ENCODE peak calls at places on chromosome 17, in six cellular contexts. V is endothelial cell of umbilical vein, X is lower leg skin, Z is prostate gland, E is choroid plexus epithelial cell, H is cardiac muscle cell. I is an unnamed sample.

GRCh38 chr17:58416396-58416795 is 938 bp downstream of the RNF43 start:
- DNase-seq in Z (no peak), X (no peak), H (no peak), E (no peak), V (no peak), I (no peak)

GRCh38 chr17:76241205-76241539 is 879 bp upstream of the RNF157 start:
- DNase-seq in E (peak; percentile 35), V (no peak), H (no peak), X (peak; percentile 87), Z (no peak), I (peak; percentile 56)

GRCh38 chr17:80969030-80969673 is 22.5 kb upstream of the CHMP6 start:
- DNase-seq in H (no peak), Z (no peak), E (no peak), V (no peak), X (no peak), I (no peak)

GRCh38 chr17:59846391-59847165 is 46.2 kb downstream of the TUBD1 start:
- DNase-seq in H (no peak), V (peak; percentile 74), X (peak; percentile 91), E (peak; percentile 92), Z (peak; percentile 56), I (peak; percentile 90)

GRCh38 chr17:5610956-5611355 is 26.6 kb upstream of the NLRP1 start:
- DNase-seq in H (no peak), Z (no peak), E (no peak), X (peak; percentile 8), V (no peak), I (no peak)

GRCh38 chr17:43766413-43767052 is 7.9 kb upstream of the SOST start:
- DNase-seq in V (peak; percentile 56), Z (peak; percentile 44), H (peak; percentile 72), X (peak; percentile 90), E (peak; percentile 71), I (peak; percentile 53)

GRCh38 chr17:65794572-65794971 is 233.1 kb upstream of the AXIN2 start:
- DNase-seq in X (no peak), V (peak; percentile 35), H (peak; percentile 37), Z (no peak), E (peak; percentile 69), I (peak; percentile 38)

GRCh38 chr17:46772013-46772878 is 46.2 kb downstream of the WNT3 start:
- DNase-seq in X (peak; percentile 87), H (peak; percentile 59), E (no peak), Z (no peak), V (peak; percentile 16), I (no peak)

GRCh38 chr17:10063730-10064221 is 134.6 kb downstream of the GAS7 start:
- DNase-seq in E (peak; percentile 56), X (peak; percentile 89), Z (no peak), H (no peak), V (no peak), I (peak; percentile 69)

GRCh38 chr17:35046740-35047283 is 16.7 kb downstream of the RFFL start:
- DNase-seq in H (no peak), X (no peak), V (peak; percentile 74), Z (no peak), E (peak; percentile 84), I (no peak)

GRCh38 chr17:7147772-7148171 is 31.4 kb downstream of the ASGR1 start:
- DNase-seq in H (no peak), X (no peak), E (no peak), V (no peak), Z (no peak), I (no peak)

GRCh38 chr17:75980188-75981018 is 1.4 kb downstream of the TEN1 start:
- DNase-seq in E (no peak), H (no peak), X (no peak), V (no peak), Z (no peak), I (no peak)

GRCh38 chr17:69857412-69857835 is 217.6 kb upstream of the KCNJ16 start:
- DNase-seq in Z (no peak), V (peak; percentile 95), X (no peak), E (peak; percentile 92), H (no peak), I (peak; percentile 85)

GRCh38 chr17:78179372-78179771 is 7.5 kb downstream of the TK1 start:
- DNase-seq in H (no peak), E (peak; percentile 87), Z (no peak), V (no peak), X (no peak), I (peak; percentile 89)

GRCh38 chr17:81328489-81328888 is 33.4 kb upstream of the SLC38A10 start:
- DNase-seq in E (no peak), H (no peak), X (no peak), V (no peak), Z (no peak), I (no peak)

GRCh38 chr17:10268005-10268404 is 69.6 kb upstream of the GAS7 start:
- DNase-seq in V (no peak), X (no peak), H (no peak), E (no peak), Z (no peak), I (no peak)

GRCh38 chr17:30969989-30970680 is 704 bp upstream of the RNF135 start:
- DNase-seq in Z (peak; percentile 59), X (peak; percentile 86), E (peak; percentile 18), H (no peak), V (no peak), I (no peak)

GRCh38 chr17:30238387-30239088 is 3.0 kb upstream of the SLC6A4 start:
- DNase-seq in Z (no peak), V (no peak), X (peak; percentile 78), E (no peak), H (peak; percentile 30), I (no peak)

GRCh38 chr17:77958716-77959215 is 263 bp downstream of the TNRC6C start:
- DNase-seq in E (no peak), X (no peak), Z (no peak), H (no peak), V (no peak), I (no peak)

GRCh38 chr17:43983515-43984411 is 20.7 kb upstream of the NAGS start:
- DNase-seq in H (peak; percentile 54), X (no peak), V (no peak), Z (no peak), E (no peak), I (no peak)

GRCh38 chr17:56897646-56898424 is 16.0 kb downstream of the TRIM25 start:
- DNase-seq in X (peak; percentile 56), H (no peak), V (no peak), Z (no peak), E (no peak), I (no peak)

GRCh38 chr17:77523562-77523961 is 382.8 kb downstream of the SEC14L1 start:
- DNase-seq in Z (no peak), E (no peak), X (no peak), H (no peak), V (no peak), I (no peak)

DNA sequence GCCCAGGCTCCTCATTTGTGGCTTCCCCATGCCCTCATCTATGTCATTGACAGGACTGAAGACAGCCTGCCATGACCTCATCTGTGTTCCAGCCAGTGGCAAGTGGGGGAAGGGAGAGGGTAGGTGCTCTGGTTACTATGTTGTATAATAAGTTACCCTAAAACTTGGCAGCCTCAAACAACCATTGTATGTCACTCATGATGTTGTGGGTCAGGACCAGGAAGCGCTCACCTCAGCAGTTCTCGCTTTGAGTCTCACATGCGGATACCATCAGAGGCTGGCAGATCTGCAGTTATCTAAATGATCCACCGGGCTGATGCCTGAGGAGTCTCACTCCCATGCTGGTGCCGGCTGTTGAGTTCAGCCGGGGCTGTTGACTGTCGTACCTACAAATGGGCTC is 89.0 kb upstream of the TMEM97 start:
- DNase-seq in E (no peak), Z (no peak), V (no peak), H (no peak), X (peak; percentile 61), I (no peak)
- H3K4me3 ChIP-seq in E (no peak overlapping the region), Z (no peak overlapping the region), V (no peak overlapping the region), H (no peak overlapping the region), X (no peak overlapping the region), I (no peak overlapping the region)

DNA sequence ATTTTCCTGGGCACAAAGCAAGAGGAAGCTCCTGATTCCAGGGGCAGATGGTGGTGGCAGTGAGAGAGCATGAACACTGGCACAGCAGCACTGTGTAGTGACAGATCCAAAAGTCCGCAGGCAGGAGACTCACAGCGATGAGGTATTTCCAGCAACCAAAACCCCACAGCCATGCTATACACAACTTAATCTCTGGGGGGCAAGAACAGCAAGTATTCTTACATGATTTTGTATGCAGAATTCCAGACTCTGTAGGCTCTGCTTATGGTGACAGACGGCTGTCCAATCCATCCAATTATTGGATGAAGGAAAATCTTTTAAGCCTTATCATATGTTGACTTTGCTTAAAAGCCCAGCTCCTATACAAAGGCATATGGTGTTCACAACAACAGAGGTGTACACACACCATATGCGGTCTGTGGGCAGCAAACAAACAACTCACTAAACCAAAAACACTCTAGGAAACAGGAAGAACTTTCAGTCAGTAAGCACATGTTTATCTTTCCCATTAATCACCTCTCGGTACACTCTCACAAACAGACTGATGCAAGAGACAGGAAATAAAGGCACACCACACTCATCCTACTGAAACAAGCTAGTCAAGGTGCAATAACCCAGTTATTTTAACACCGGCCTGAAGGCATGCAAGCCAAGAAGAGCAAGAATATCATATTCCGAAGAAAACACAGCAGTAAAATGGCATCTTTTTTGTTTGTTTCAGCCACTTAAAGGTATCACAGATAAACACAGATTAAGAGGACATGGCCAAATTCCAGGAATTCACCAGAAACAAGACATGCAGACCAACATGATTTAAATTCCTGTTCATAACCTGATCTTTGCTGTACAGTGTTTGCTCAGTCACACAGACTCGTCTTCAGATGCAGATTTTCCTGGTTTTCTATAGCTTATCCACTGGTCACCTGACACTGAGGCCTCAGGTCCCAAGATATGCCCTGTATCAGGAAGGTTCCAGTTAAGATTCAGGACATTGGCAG is 47.8 kb downstream of the ERN1 start:
- DNase-seq in V (peak; percentile 87), H (no peak), Z (peak; percentile 69), E (peak; percentile 86), X (no peak), I (peak; percentile 95)
- TF ChIP-seq CTCF in V (no peak), H (no peak), Z (no peak), E (peak; percentile 37), X (no peak), I (no peak)

GRCh38 chr17:68498479-68499326 is 13.5 kb upstream of the PRKAR1A start:
- DNase-seq in X (no peak), V (peak; percentile 18), Z (no peak), E (no peak), H (no peak), I (no peak)
- H3K4me3 ChIP-seq in X (no peak overlapping the region), V (no peak overlapping the region), Z (no peak overlapping the region), E (no peak overlapping the region), H (no peak overlapping the region), I (no peak overlapping the region)

GRCh38 chr17:49616086-49616485 is 40.4 kb downstream of the NXPH3 start:
- DNase-seq in E (peak; percentile 26), H (no peak), V (no peak), Z (no peak), X (no peak), I (no peak)
- TF ChIP-seq CTCF in E (peak; percentile 50), H (peak; percentile 29), V (peak; percentile 21), Z (no peak), X (no peak), I (peak; percentile 45)